ENCODE peak calls at places on chromosomes 4 and X, in nine cellular contexts. T is effector CD4-positive, alpha-beta T cell; W is OCI-LY7; L is T-cell; C is iPS DF 19.7; D is globus pallidus; Q is fibroblast of mammary gland; J is AG09319; A is NCI-H1694 treated with DMSO at 0.1 percent for 48 hours. M is an unnamed sample.

GRCh38 chr4:1233641-1234277 is 15.2 kb downstream of the CTBP1 start:
- DNase-seq in T (no peak), W (no peak), L (no peak), C (no peak), D (no peak), Q (peak), J (no peak), A (no peak), M (no peak)

GRCh38 chr4:40731792-40732245 is 17.9 kb upstream of the NSUN7 start:
- DNase-seq in T (no peak), W (no peak), L (no peak), C (no peak), D (peak), Q (no peak), J (no peak), A (no peak), M (no peak)

GRCh38 chr4:150123982-150124670 is 45.9 kb downstream of the DCLK2 start:
- DNase-seq in T (no peak), W (no peak), L (no peak), C (no peak), D (peak), Q (no peak), J (no peak), A (no peak), M (no peak)

GRCh38 chr4:183563874-183564273 is 59.0 kb downstream of the ING2 start:
- DNase-seq in T (no peak), W (no peak), L (no peak), C (no peak), D (peak), Q (peak), J (no peak), A (no peak), M (no peak)

GRCh38 chr4:39706334-39706733 is 8.4 kb downstream of the UBE2K start:
- DNase-seq in T (no peak), W (no peak), L (no peak), C (no peak), D (no peak), Q (peak), J (peak), A (no peak), M (no peak)

GRCh38 chr4:26288308-26288982 is 32.4 kb upstream of the RBPJ start:
- DNase-seq in T (no peak), W (no peak), L (no peak), C (no peak), D (no peak), Q (peak), J (no peak), A (peak), M (no peak)

GRCh38 chrX:108437789-108438623 is at the start of gene COL4A6:
- DNase-seq in T (no peak), W (no peak), L (no peak), C (peak), D (no peak), Q (no peak), J (no peak), A (no peak), M (no peak)

GRCh38 chr4:117783716-117784115 is 250.6 kb upstream of the NDST3 start:
- DNase-seq in T (no peak), W (no peak), L (no peak), C (no peak), D (no peak), Q (no peak), J (no peak), A (peak), M (no peak)

GRCh38 chr4:47367761-47368160 is 95.7 kb downstream of the COMMD8 start:
- DNase-seq in T (no peak), W (no peak), L (no peak), C (no peak), D (no peak), Q (no peak), J (no peak), A (no peak), M (no peak)

GRCh38 chrX:46325312-46325877 is 219.8 kb downstream of the ZNF674 start:
- DNase-seq in T (no peak), W (no peak), L (no peak), C (no peak), D (no peak), Q (peak), J (peak), A (no peak), M (no peak)

GRCh38 chr4:88264338-88264737 is 20.0 kb downstream of the PPM1K start:
- DNase-seq in T (no peak), W (no peak), L (no peak), C (no peak), D (no peak), Q (no peak), J (no peak), A (no peak), M (no peak)

GRCh38 chr4:150827226-150827625 is 187.9 kb downstream of the LRBA start:
- DNase-seq in T (no peak), W (no peak), L (no peak), C (no peak), D (no peak), Q (no peak), J (no peak), A (no peak), M (no peak)

GRCh38 chr4:7128651-7129050 is 60.8 kb upstream of the GRPEL1 start:
- DNase-seq in T (no peak), W (no peak), L (no peak), C (no peak), D (no peak), Q (no peak), J (no peak), A (no peak), M (no peak)

GRCh38 chr4:1323635-1324442 is 23.2 kb upstream of the UVSSA start:
- DNase-seq in T (no peak), W (no peak), L (no peak), C (no peak), D (no peak), Q (peak), J (peak), A (no peak), M (no peak)

GRCh38 chr4:83128235-83128929 is 13.9 kb upstream of the PLAC8 start:
- DNase-seq in T (no peak), W (no peak), L (no peak), C (no peak), D (no peak), Q (peak), J (peak), A (no peak), M (no peak)

GRCh38 chr4:73593631-73594241 is 26.5 kb downstream of the RASSF6 start:
- DNase-seq in T (no peak), W (peak), L (no peak), C (no peak), D (peak), Q (peak), J (no peak), A (no peak), M (no peak)

GRCh38 chr4:94564252-94564651 is 112.5 kb downstream of the PDLIM5 start:
- DNase-seq in T (no peak), W (no peak), L (no peak), C (no peak), D (no peak), Q (no peak), J (no peak), A (no peak), M (no peak)

GRCh38 chrX:11423362-11423818 is 130.2 kb downstream of the AMELX start:
- DNase-seq in T (no peak), W (peak), L (no peak), C (no peak), D (peak), Q (peak), J (peak), A (no peak), M (no peak)

GRCh38 chr4:102500371-102501175 is 586 bp upstream of the NFKB1 start:
- DNase-seq in T (no peak), W (peak), L (peak), C (no peak), D (peak), Q (peak), J (peak), A (peak), M (peak)

GRCh38 chr4:78691971-78692814 is 84.0 kb upstream of the BMP2K start:
- DNase-seq in T (no peak), W (peak), L (no peak), C (no peak), D (peak), Q (peak), J (no peak), A (no peak), M (no peak)

GRCh38 chr4:1291996-1292702 is 2.5 kb downstream of the MAEA start:
- DNase-seq in T (no peak), W (no peak), L (no peak), C (no peak), D (no peak), Q (no peak), J (no peak), A (no peak), M (no peak)

GRCh38 chr4:65046496-65047101 is 623.7 kb downstream of the EPHA5 start:
- DNase-seq in T (no peak), W (no peak), L (no peak), C (no peak), D (no peak), Q (peak), J (no peak), A (peak), M (no peak)

GRCh38 chr4:39526810-39527295 is 386 bp downstream of the UGDH start:
- DNase-seq in T (no peak), W (peak), L (no peak), C (peak), D (peak), Q (no peak), J (no peak), A (peak), M (peak)

GRCh38 chr4:79650794-79651431 is 242.9 kb upstream of the GK2 start:
- DNase-seq in T (no peak), W (no peak), L (no peak), C (peak), D (no peak), Q (peak), J (peak), A (no peak), M (no peak)

GRCh38 chr4:54322817-54323417 is 93.8 kb downstream of the PDGFRA start:
- DNase-seq in T (peak), W (peak), L (peak), C (peak), D (peak), Q (peak), J (peak), A (peak), M (peak)

GRCh38 chrX:13938053-13938765 is 91.5 kb downstream of the GEMIN8 start:
- DNase-seq in T (no peak), W (no peak), L (no peak), C (no peak), D (no peak), Q (no peak), J (no peak), A (no peak), M (no peak)

GRCh38 chrX:7214251-7214650 is 66.3 kb upstream of the PUDP start:
- DNase-seq in T (no peak), W (no peak), L (no peak), C (no peak), D (no peak), Q (no peak), J (no peak), A (no peak), M (no peak)